ENCODE peak calls at places on chromosomes 11 and 22, in four cellular contexts. One of them, this sample, is unnamed.

GRCh38 chr11:103325686-103326069 is 216.5 kb downstream of the DYNC2H1 start:
- DNase-seq in iPS DF 6.9: no peak
- DNase-seq in GM18507: no peak
- DNase-seq in stimulated activated CD8-positive, alpha-beta memory T cell treated with anti-CD3 and anti-CD28 coated beads, Interleukin-15, amount 100 ng/mL, for 1 hour: no peak
- DNase-seq in this sample: no peak

GRCh38 chr11:112265659-112266409 is 5.2 kb upstream of the PLET1 start:
- DNase-seq in iPS DF 6.9: no peak
- DNase-seq in GM18507: no peak
- DNase-seq in stimulated activated CD8-positive, alpha-beta memory T cell treated with anti-CD3 and anti-CD28 coated beads, Interleukin-15, amount 100 ng/mL, for 1 hour: no peak
- DNase-seq in this sample: no peak

GRCh38 chr22:36454916-36455570 is 26.4 kb downstream of the TXN2 start:
- DNase-seq in iPS DF 6.9: peak
- DNase-seq in GM18507: peak
- DNase-seq in stimulated activated CD8-positive, alpha-beta memory T cell treated with anti-CD3 and anti-CD28 coated beads, Interleukin-15, amount 100 ng/mL, for 1 hour: peak
- DNase-seq in this sample: no peak

GRCh38 chr22:21076907-21077625 is 31.3 kb downstream of the LRRC74B start:
- DNase-seq in iPS DF 6.9: no peak
- DNase-seq in GM18507: no peak
- DNase-seq in stimulated activated CD8-positive, alpha-beta memory T cell treated with anti-CD3 and anti-CD28 coated beads, Interleukin-15, amount 100 ng/mL, for 1 hour: no peak
- DNase-seq in this sample: no peak

GRCh38 chr11:44532809-44533208 is 32.7 kb upstream of the CD82 start:
- DNase-seq in iPS DF 6.9: no peak
- DNase-seq in GM18507: no peak
- DNase-seq in stimulated activated CD8-positive, alpha-beta memory T cell treated with anti-CD3 and anti-CD28 coated beads, Interleukin-15, amount 100 ng/mL, for 1 hour: no peak
- DNase-seq in this sample: no peak

GRCh38 chr11:48341466-48341865 is 16.7 kb downstream of the OR4C3 start:
- DNase-seq in iPS DF 6.9: no peak
- DNase-seq in GM18507: no peak
- DNase-seq in stimulated activated CD8-positive, alpha-beta memory T cell treated with anti-CD3 and anti-CD28 coated beads, Interleukin-15, amount 100 ng/mL, for 1 hour: no peak
- DNase-seq in this sample: no peak

GRCh38 chr22:26431151-26431995 is 2.3 kb downstream of the ASPHD2 start:
- DNase-seq in iPS DF 6.9: no peak
- DNase-seq in GM18507: no peak
- DNase-seq in stimulated activated CD8-positive, alpha-beta memory T cell treated with anti-CD3 and anti-CD28 coated beads, Interleukin-15, amount 100 ng/mL, for 1 hour: no peak
- DNase-seq in this sample: no peak

GRCh38 chr11:112614605-112615004 is 346.6 kb upstream of the NCAM1 start:
- DNase-seq in iPS DF 6.9: no peak
- DNase-seq in GM18507: no peak
- DNase-seq in stimulated activated CD8-positive, alpha-beta memory T cell treated with anti-CD3 and anti-CD28 coated beads, Interleukin-15, amount 100 ng/mL, for 1 hour: no peak
- DNase-seq in this sample: no peak